ENCODE peak calls at places on chromosome 20, in five cellular contexts. I is activated CD8-positive, alpha-beta memory T cell treated with anti-CD3 and anti-CD28 coated beads for 48 hours; V is posterior cingulate gyrus; C is brain microvascular endothelial cell; B is AG10803. S is an unnamed sample.

GRCh38 chr20:45390931-45391330 is 12.8 kb upstream of the TP53TG5 start:
- DNase-seq in I (no peak), V (no peak), C (no peak), B (no peak), S (no peak)

GRCh38 chr20:33790571-33790970 is 20.6 kb upstream of the CHMP4B start:
- DNase-seq in I (no peak), V (no peak), C (no peak), B (no peak), S (no peak)

GRCh38 chr20:32188376-32189122 is 19.0 kb downstream of the PLAGL2 start:
- DNase-seq in I (no peak), V (no peak), C (no peak), B (no peak), S (no peak)

GRCh38 chr20:20226554-20226953 is 141.3 kb upstream of the INSM1 start:
- DNase-seq in I (no peak), V (no peak), C (no peak), B (no peak), S (no peak)

GRCh38 chr20:62979876-62980373 is 26.8 kb downstream of the BHLHE23 start:
- DNase-seq in I (no peak), V (no peak), C (no peak), B (no peak), S (no peak)

GRCh38 chr20:49230021-49230420 is 10.8 kb downstream of the DDX27 start:
- DNase-seq in I (no peak), V (no peak), C (no peak), B (no peak), S (no peak)

GRCh38 chr20:44295995-44296394 is 15.0 kb downstream of the FITM2 start:
- DNase-seq in I (no peak), V (no peak), C (no peak), B (no peak), S (no peak)

GRCh38 chr20:8646716-8647115 is 422.2 kb upstream of the PLCB4 start:
- DNase-seq in I (no peak), V (no peak), C (no peak), B (peak; percentile 95), S (no peak)

GRCh38 chr20:46954490-46955038 is 59.9 kb downstream of the EYA2 start:
- DNase-seq in I (no peak), V (no peak), C (peak; percentile 98), B (peak; percentile 99), S (no peak)